ENCODE peak calls at places on chromosomes 7 and 10, in six cellular contexts. One of them, this sample, is unnamed.

GRCh38 chr7:93622036-93622714 is 47.7 kb upstream of the CALCR start:
- DNase-seq in OCI-LY7: peak
- DNase-seq in fibroblast of mammary gland: peak
- DNase-seq in colonic mucosa: no peak
- DNase-seq in epithelial cell of esophagus: peak
- DNase-seq in AG04450: no peak
- DNase-seq in this sample: peak

GRCh38 chr10:43234471-43235041 is 32.3 kb downstream of the RASGEF1A start:
- DNase-seq in colonic mucosa: no peak
- DNase-seq in fibroblast of mammary gland: no peak
- DNase-seq in epithelial cell of esophagus: no peak
- DNase-seq in AG04450: no peak
- DNase-seq in OCI-LY7: no peak
- DNase-seq in this sample: no peak

GRCh38 chr7:47477191-47478016 is 104.5 kb downstream of the TNS3 start:
- DNase-seq in epithelial cell of esophagus: no peak
- DNase-seq in fibroblast of mammary gland: no peak
- DNase-seq in OCI-LY7: no peak
- DNase-seq in colonic mucosa: no peak
- DNase-seq in AG04450: no peak
- DNase-seq in this sample: no peak

GRCh38 chr10:53601260-53601875 is 828.8 kb upstream of the MBL2 start:
- DNase-seq in colonic mucosa: no peak
- DNase-seq in epithelial cell of esophagus: peak
- DNase-seq in OCI-LY7: peak
- DNase-seq in fibroblast of mammary gland: peak
- DNase-seq in AG04450: no peak
- DNase-seq in this sample: peak

GRCh38 chr7:93601363-93601762 is 26.8 kb upstream of the CALCR start:
- DNase-seq in fibroblast of mammary gland: peak
- DNase-seq in AG04450: no peak
- DNase-seq in OCI-LY7: no peak
- DNase-seq in epithelial cell of esophagus: peak
- DNase-seq in colonic mucosa: no peak
- DNase-seq in this sample: no peak

GRCh38 chr7:45021604-45022296 is 21.7 kb downstream of the CCM2 start:
- DNase-seq in fibroblast of mammary gland: peak
- DNase-seq in AG04450: no peak
- DNase-seq in colonic mucosa: no peak
- DNase-seq in OCI-LY7: no peak
- DNase-seq in epithelial cell of esophagus: peak
- DNase-seq in this sample: peak

GRCh38 chr7:100435401-100436304 is 644 bp downstream of the PPP1R35 start:
- DNase-seq in OCI-LY7: peak
- DNase-seq in AG04450: no peak
- DNase-seq in epithelial cell of esophagus: peak
- DNase-seq in colonic mucosa: peak
- DNase-seq in fibroblast of mammary gland: no peak
- DNase-seq in this sample: peak

GRCh38 chr10:112159469-112159868 is 24.1 kb downstream of the GPAM start:
- DNase-seq in fibroblast of mammary gland: no peak
- DNase-seq in colonic mucosa: no peak
- DNase-seq in epithelial cell of esophagus: no peak
- DNase-seq in AG04450: no peak
- DNase-seq in OCI-LY7: no peak
- DNase-seq in this sample: no peak

GRCh38 chr7:45068236-45069023 is 20.3 kb downstream of the NACAD start:
- DNase-seq in AG04450: no peak
- DNase-seq in OCI-LY7: no peak
- DNase-seq in fibroblast of mammary gland: no peak
- DNase-seq in colonic mucosa: peak
- DNase-seq in epithelial cell of esophagus: no peak
- DNase-seq in this sample: no peak

GRCh38 chr10:16960573-16960972 is 143.3 kb upstream of the RSU1 start:
- DNase-seq in AG04450: no peak
- DNase-seq in epithelial cell of esophagus: no peak
- DNase-seq in colonic mucosa: no peak
- DNase-seq in fibroblast of mammary gland: no peak
- DNase-seq in OCI-LY7: no peak
- DNase-seq in this sample: no peak

GRCh38 chr7:150973571-150974451 is 4.3 kb downstream of the KCNH2 start:
- DNase-seq in epithelial cell of esophagus: peak
- DNase-seq in OCI-LY7: peak
- DNase-seq in AG04450: no peak
- DNase-seq in colonic mucosa: peak
- DNase-seq in fibroblast of mammary gland: no peak
- DNase-seq in this sample: no peak

GRCh38 chr7:53420550-53420949 is 385.1 kb downstream of the POM121L12 start:
- DNase-seq in AG04450: no peak
- DNase-seq in OCI-LY7: no peak
- DNase-seq in colonic mucosa: no peak
- DNase-seq in epithelial cell of esophagus: no peak
- DNase-seq in fibroblast of mammary gland: no peak
- DNase-seq in this sample: no peak

GRCh38 chr10:129446182-129446581 is 20.9 kb upstream of the MGMT start:
- DNase-seq in fibroblast of mammary gland: no peak
- DNase-seq in colonic mucosa: no peak
- DNase-seq in OCI-LY7: no peak
- DNase-seq in AG04450: no peak
- DNase-seq in epithelial cell of esophagus: no peak
- DNase-seq in this sample: no peak

GRCh38 chr7:23467731-23468720 is 2.3 kb downstream of the IGF2BP3 start:
- DNase-seq in fibroblast of mammary gland: no peak
- DNase-seq in OCI-LY7: peak
- DNase-seq in colonic mucosa: no peak
- DNase-seq in epithelial cell of esophagus: peak
- DNase-seq in AG04450: no peak
- DNase-seq in this sample: peak

GRCh38 chr10:59323036-59323459 is 39.3 kb downstream of the FAM13C start:
- DNase-seq in AG04450: no peak
- DNase-seq in fibroblast of mammary gland: no peak
- DNase-seq in epithelial cell of esophagus: no peak
- DNase-seq in OCI-LY7: no peak
- DNase-seq in colonic mucosa: peak
- DNase-seq in this sample: no peak

GRCh38 chr7:63899691-63900393 is 98.8 kb upstream of the ZNF722 start:
- DNase-seq in epithelial cell of esophagus: peak
- DNase-seq in AG04450: no peak
- DNase-seq in fibroblast of mammary gland: peak
- DNase-seq in OCI-LY7: no peak
- DNase-seq in colonic mucosa: peak
- DNase-seq in this sample: no peak

GRCh38 chr7:63900394-63901203 is 98.0 kb upstream of the ZNF722 start:
- DNase-seq in epithelial cell of esophagus: peak
- DNase-seq in fibroblast of mammary gland: peak
- DNase-seq in OCI-LY7: no peak
- DNase-seq in colonic mucosa: peak
- DNase-seq in AG04450: no peak
- DNase-seq in this sample: peak
- H3K4me3 ChIP-seq in epithelial cell of esophagus: peak
- H3K4me3 ChIP-seq in fibroblast of mammary gland: peak
- H3K4me3 ChIP-seq in OCI-LY7: no peak
- H3K4me3 ChIP-seq in colonic mucosa: peak
- H3K4me3 ChIP-seq in AG04450: no peak
- H3K4me3 ChIP-seq in this sample: no peak

GRCh38 chr10:61452229-61452651 is 941 bp downstream of the TMEM26 start:
- DNase-seq in colonic mucosa: no peak
- DNase-seq in OCI-LY7: no peak
- DNase-seq in fibroblast of mammary gland: peak
- DNase-seq in AG04450: no peak
- DNase-seq in epithelial cell of esophagus: no peak
- DNase-seq in this sample: no peak

GRCh38 chr10:61451357-61451756 is 1.8 kb downstream of the TMEM26 start:
- DNase-seq in AG04450: no peak
- DNase-seq in fibroblast of mammary gland: no peak
- DNase-seq in colonic mucosa: no peak
- DNase-seq in epithelial cell of esophagus: no peak
- DNase-seq in OCI-LY7: no peak
- DNase-seq in this sample: no peak

GRCh38 chr10:61452655-61453641 is at the start of gene TMEM26:
- DNase-seq in AG04450: no peak
- DNase-seq in colonic mucosa: peak
- DNase-seq in OCI-LY7: no peak
- DNase-seq in fibroblast of mammary gland: peak
- DNase-seq in epithelial cell of esophagus: no peak
- DNase-seq in this sample: peak

GRCh38 chr10:61447127-61447526 is 6.1 kb downstream of the TMEM26 start:
- DNase-seq in fibroblast of mammary gland: no peak
- DNase-seq in epithelial cell of esophagus: no peak
- DNase-seq in colonic mucosa: no peak
- DNase-seq in AG04450: no peak
- DNase-seq in OCI-LY7: no peak
- DNase-seq in this sample: peak
- TF ChIP-seq CTCF in fibroblast of mammary gland: no peak
- TF ChIP-seq CTCF in epithelial cell of esophagus: no peak
- TF ChIP-seq CTCF in colonic mucosa: no peak
- TF ChIP-seq CTCF in AG04450: no peak
- TF ChIP-seq CTCF in OCI-LY7: no peak
- TF ChIP-seq CTCF in this sample: no peak

GRCh38 chr7:5065107-5065407 is 19.4 kb downstream of the RBAK start:
- DNase-seq in fibroblast of mammary gland: no peak
- DNase-seq in OCI-LY7: no peak
- DNase-seq in AG04450: no peak
- DNase-seq in colonic mucosa: no peak
- DNase-seq in epithelial cell of esophagus: no peak
- DNase-seq in this sample: no peak

GRCh38 chr7:5064391-5065106 is 18.9 kb downstream of the RBAK start:
- DNase-seq in fibroblast of mammary gland: peak
- DNase-seq in epithelial cell of esophagus: no peak
- DNase-seq in colonic mucosa: no peak
- DNase-seq in OCI-LY7: no peak
- DNase-seq in AG04450: no peak
- DNase-seq in this sample: peak

DNA sequence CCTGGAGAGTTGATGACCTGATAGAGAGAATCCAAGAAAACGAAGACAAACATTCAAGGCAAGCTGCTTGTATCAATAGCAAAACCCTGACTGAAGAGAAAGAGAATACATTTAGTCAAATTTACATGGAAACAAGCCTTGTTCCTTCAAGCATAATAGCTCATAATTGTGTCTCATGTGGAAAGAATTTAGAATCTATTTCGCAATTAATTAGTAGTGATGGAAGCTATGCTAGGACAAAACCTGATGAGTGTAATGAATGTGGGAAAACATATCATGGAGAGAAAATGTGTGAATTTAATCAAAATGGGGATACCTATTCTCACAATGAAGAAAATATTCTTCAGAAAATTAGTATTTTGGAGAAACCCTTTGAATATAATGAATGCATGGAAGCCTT is 18.0 kb downstream of the RBAK start:
- DNase-seq in fibroblast of mammary gland: peak
- DNase-seq in colonic mucosa: no peak
- DNase-seq in AG04450: no peak
- DNase-seq in epithelial cell of esophagus: peak
- DNase-seq in OCI-LY7: no peak
- DNase-seq in this sample: no peak
- H3K4me3 ChIP-seq in fibroblast of mammary gland: no peak
- H3K4me3 ChIP-seq in colonic mucosa: no peak
- H3K4me3 ChIP-seq in AG04450: no peak
- H3K4me3 ChIP-seq in epithelial cell of esophagus: no peak
- H3K4me3 ChIP-seq in OCI-LY7: no peak
- H3K4me3 ChIP-seq in this sample: no peak

GRCh38 chr10:91046891-91047290 is 126.0 kb upstream of the ANKRD1 start:
- DNase-seq in OCI-LY7: no peak
- DNase-seq in colonic mucosa: no peak
- DNase-seq in AG04450: no peak
- DNase-seq in epithelial cell of esophagus: no peak
- DNase-seq in fibroblast of mammary gland: no peak
- DNase-seq in this sample: no peak

GRCh38 chr10:91040343-91040742 is 119.5 kb upstream of the ANKRD1 start:
- DNase-seq in AG04450: no peak
- DNase-seq in OCI-LY7: no peak
- DNase-seq in epithelial cell of esophagus: no peak
- DNase-seq in fibroblast of mammary gland: no peak
- DNase-seq in colonic mucosa: no peak
- DNase-seq in this sample: no peak

GRCh38 chr10:91048380-91048779 is 127.5 kb upstream of the ANKRD1 start:
- DNase-seq in AG04450: no peak
- DNase-seq in OCI-LY7: no peak
- DNase-seq in fibroblast of mammary gland: no peak
- DNase-seq in colonic mucosa: no peak
- DNase-seq in epithelial cell of esophagus: no peak
- DNase-seq in this sample: no peak

GRCh38 chr10:91042069-91042468 is 121.2 kb upstream of the ANKRD1 start:
- DNase-seq in AG04450: no peak
- DNase-seq in OCI-LY7: no peak
- DNase-seq in epithelial cell of esophagus: no peak
- DNase-seq in colonic mucosa: no peak
- DNase-seq in fibroblast of mammary gland: peak
- DNase-seq in this sample: no peak

GRCh38 chr10:91043173-91043910 is 122.5 kb upstream of the ANKRD1 start:
- DNase-seq in epithelial cell of esophagus: peak
- DNase-seq in fibroblast of mammary gland: peak
- DNase-seq in colonic mucosa: no peak
- DNase-seq in OCI-LY7: peak
- DNase-seq in AG04450: no peak
- DNase-seq in this sample: peak
- TF ChIP-seq CTCF in epithelial cell of esophagus: peak
- TF ChIP-seq CTCF in fibroblast of mammary gland: peak
- TF ChIP-seq CTCF in colonic mucosa: no peak
- TF ChIP-seq CTCF in OCI-LY7: peak
- TF ChIP-seq CTCF in AG04450: peak
- TF ChIP-seq CTCF in this sample: peak

GRCh38 chr7:818031-818699 is 14.1 kb upstream of the SUN1 start:
- DNase-seq in colonic mucosa: no peak
- DNase-seq in fibroblast of mammary gland: peak
- DNase-seq in AG04450: no peak
- DNase-seq in epithelial cell of esophagus: peak
- DNase-seq in OCI-LY7: peak
- DNase-seq in this sample: peak
- H3K4me3 ChIP-seq in colonic mucosa: no peak
- H3K4me3 ChIP-seq in fibroblast of mammary gland: no peak
- H3K4me3 ChIP-seq in AG04450: no peak
- H3K4me3 ChIP-seq in epithelial cell of esophagus: peak
- H3K4me3 ChIP-seq in OCI-LY7: peak
- H3K4me3 ChIP-seq in this sample: no peak

GRCh38 chr10:107144490-107144889 is 20.0 kb downstream of the SORCS1 start:
- DNase-seq in fibroblast of mammary gland: no peak
- DNase-seq in colonic mucosa: no peak
- DNase-seq in AG04450: no peak
- DNase-seq in OCI-LY7: no peak
- DNase-seq in epithelial cell of esophagus: no peak
- DNase-seq in this sample: no peak
- TF ChIP-seq CTCF in fibroblast of mammary gland: no peak
- TF ChIP-seq CTCF in colonic mucosa: no peak
- TF ChIP-seq CTCF in AG04450: no peak
- TF ChIP-seq CTCF in OCI-LY7: no peak
- TF ChIP-seq CTCF in epithelial cell of esophagus: no peak
- TF ChIP-seq CTCF in this sample: no peak

DNA sequence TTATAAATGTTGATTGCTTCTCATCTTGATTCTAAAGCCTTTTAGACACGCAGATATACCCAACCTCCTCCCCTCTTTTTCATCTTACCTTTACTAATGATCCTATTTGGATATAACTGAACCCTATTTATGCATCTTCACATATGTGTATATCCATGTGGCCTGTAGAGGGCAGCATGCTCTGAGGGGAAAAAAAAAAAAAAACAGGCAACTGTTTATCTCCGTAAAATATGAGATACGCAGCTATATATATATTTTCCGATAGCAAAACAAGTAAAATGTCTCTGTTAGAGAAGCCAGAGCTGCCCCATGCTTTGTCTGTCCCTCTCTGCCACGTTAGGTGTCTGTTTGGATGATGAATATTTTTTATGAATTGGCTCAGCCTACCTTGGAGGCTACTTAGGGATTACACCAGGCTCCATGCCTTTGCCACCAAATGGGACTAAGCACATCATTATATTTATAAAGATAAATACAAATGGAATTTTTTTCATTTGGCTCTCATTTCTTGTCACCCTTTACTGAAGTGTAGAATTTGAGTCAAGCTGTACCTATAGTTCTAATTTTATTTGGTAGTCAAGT is 174.8 kb upstream of the FZD1 start:
- DNase-seq in fibroblast of mammary gland: peak
- DNase-seq in colonic mucosa: no peak
- DNase-seq in epithelial cell of esophagus: peak
- DNase-seq in AG04450: no peak
- DNase-seq in OCI-LY7: peak
- DNase-seq in this sample: peak
- H3K4me3 ChIP-seq in fibroblast of mammary gland: peak
- H3K4me3 ChIP-seq in colonic mucosa: no peak
- H3K4me3 ChIP-seq in epithelial cell of esophagus: peak
- H3K4me3 ChIP-seq in AG04450: no peak
- H3K4me3 ChIP-seq in OCI-LY7: no peak
- H3K4me3 ChIP-seq in this sample: peak